ENCODE peak calls at places on chromosomes 13 and 19, in five cellular contexts. One of them, this sample, is unnamed.

GRCh38 chr13:41639955-41640780 is 182.8 kb downstream of the RGCC start:
- DNase-seq in astrocyte of the cerebellum: no peak
- DNase-seq in endothelial cell: no peak
- DNase-seq in pancreas: no peak
- DNase-seq in NCI-H1417 treated with DMSO at 0.1 percent for 48 hours: no peak
- DNase-seq in this sample: no peak

GRCh38 chr19:45934551-45935230 is 20.1 kb upstream of the NANOS2 start:
- DNase-seq in astrocyte of the cerebellum: no peak
- DNase-seq in endothelial cell: no peak
- DNase-seq in NCI-H1417 treated with DMSO at 0.1 percent for 48 hours: no peak
- DNase-seq in pancreas: no peak
- DNase-seq in this sample: no peak

GRCh38 chr19:16301999-16302694 is 22.5 kb upstream of the KLF2 start:
- DNase-seq in astrocyte of the cerebellum: no peak
- DNase-seq in pancreas: no peak
- DNase-seq in NCI-H1417 treated with DMSO at 0.1 percent for 48 hours: no peak
- DNase-seq in endothelial cell: no peak
- DNase-seq in this sample: no peak

GRCh38 chr13:42354246-42355117 is 82.5 kb downstream of the AKAP11 start:
- DNase-seq in pancreas: no peak
- DNase-seq in NCI-H1417 treated with DMSO at 0.1 percent for 48 hours: no peak
- DNase-seq in astrocyte of the cerebellum: peak
- DNase-seq in endothelial cell: no peak
- DNase-seq in this sample: peak

GRCh38 chr13:114266241-114266640 is 15.2 kb upstream of the UPF3A start:
- DNase-seq in astrocyte of the cerebellum: no peak
- DNase-seq in endothelial cell: no peak
- DNase-seq in pancreas: no peak
- DNase-seq in NCI-H1417 treated with DMSO at 0.1 percent for 48 hours: no peak
- DNase-seq in this sample: no peak

GRCh38 chr19:1157931-1158884 is 15.9 kb downstream of the SBNO2 start:
- DNase-seq in NCI-H1417 treated with DMSO at 0.1 percent for 48 hours: no peak
- DNase-seq in pancreas: peak
- DNase-seq in astrocyte of the cerebellum: no peak
- DNase-seq in endothelial cell: no peak
- DNase-seq in this sample: no peak

GRCh38 chr19:19643158-19644053 is at the start of gene GMIP:
- DNase-seq in pancreas: peak
- DNase-seq in NCI-H1417 treated with DMSO at 0.1 percent for 48 hours: no peak
- DNase-seq in endothelial cell: peak
- DNase-seq in astrocyte of the cerebellum: no peak
- DNase-seq in this sample: no peak

GRCh38 chr13:95033890-95034289 is 267.4 kb downstream of the ABCC4 start:
- DNase-seq in pancreas: no peak
- DNase-seq in astrocyte of the cerebellum: no peak
- DNase-seq in endothelial cell: no peak
- DNase-seq in NCI-H1417 treated with DMSO at 0.1 percent for 48 hours: no peak
- DNase-seq in this sample: no peak

This sample was measured in AG04450.